ENCODE peak calls at places on chromosomes 5 and 9, in four cellular contexts. D is K562, L is HepG2, W is neural progenitor cell. F is an unnamed sample.

GRCh38 chr5:138947780-138948179 is 72.6 kb upstream of the LRRTM2 start:
- DNase-seq in L (no peak), W (no peak), D (no peak), F (no peak)

GRCh38 chr5:145996135-145996534 is 59.8 kb downstream of the SH3RF2 start:
- DNase-seq in W (no peak), D (no peak), L (no peak), F (no peak)

GRCh38 chr9:123534336-123534735 is 178.3 kb downstream of the CRB2 start:
- DNase-seq in W (no peak), L (no peak), D (no peak), F (no peak)

GRCh38 chr9:94824913-94825619 is 98.6 kb downstream of the AOPEP start:
- DNase-seq in D (no peak), L (no peak), W (peak), F (no peak)

GRCh38 chr5:78984020-78984610 is 995 bp downstream of the ARSB start:
- DNase-seq in W (peak), L (peak), D (no peak), F (peak)

GRCh38 chr5:36269479-36269878 is 27.8 kb upstream of the NADK2 start:
- DNase-seq in D (no peak), W (no peak), L (no peak), F (no peak)

GRCh38 chr5:14433202-14433601 is 148.4 kb upstream of the OTULINL start:
- DNase-seq in L (no peak), D (no peak), W (peak), F (no peak)

GRCh38 chr5:177022386-177023246 is at the start of gene ZNF346:
- DNase-seq in D (peak), W (peak), L (peak), F (peak)

GRCh38 chr5:55231476-55232193 is 1.8 kb downstream of the CCNO start:
- DNase-seq in L (no peak), W (peak), D (no peak), F (no peak)

GRCh38 chr5:76855961-76856360 is 6.1 kb downstream of the S100Z start:
- DNase-seq in L (no peak), W (no peak), D (no peak), F (peak)

GRCh38 chr5:151414536-151414935 is 32.9 kb upstream of the SLC36A1 start:
- DNase-seq in W (no peak), L (no peak), D (no peak), F (no peak)

GRCh38 chr9:73265876-73266275 is 114.2 kb downstream of the ANXA1 start:
- DNase-seq in W (no peak), L (no peak), D (no peak), F (no peak)

GRCh38 chr5:50320131-50320749 is 120.8 kb downstream of the EMB start:
- DNase-seq in L (no peak), D (no peak), W (no peak), F (peak)

GRCh38 chr5:34923694-34924461 is 5.5 kb upstream of the DNAJC21 start:
- DNase-seq in L (no peak), W (no peak), D (peak), F (no peak)

GRCh38 chr5:36613771-36614656 is 7.6 kb downstream of the SLC1A3 start:
- DNase-seq in L (no peak), W (no peak), D (no peak), F (no peak)

GRCh38 chr9:93077811-93078210 is 18.2 kb upstream of the CARD19 start:
- DNase-seq in D (no peak), L (no peak), W (no peak), F (no peak)

GRCh38 chr9:4864234-4864661 is 71.5 kb downstream of the RCL1 start:
- DNase-seq in D (no peak), W (no peak), L (no peak), F (no peak)

GRCh38 chr9:20872340-20872977 is 159.0 kb downstream of the HACD4 start:
- DNase-seq in W (peak), D (no peak), L (no peak), F (no peak)

GRCh38 chr5:60549841-60550240 is 150.1 kb downstream of the DEPDC1B start:
- DNase-seq in D (no peak), L (no peak), W (no peak), F (no peak)

GRCh38 chr5:179239256-179240135 is 105.8 kb downstream of the ADAMTS2 start:
- DNase-seq in D (no peak), W (no peak), L (no peak), F (no peak)

GRCh38 chr5:7629559-7629958 is 221.4 kb downstream of the CFAP90 start:
- DNase-seq in D (no peak), L (no peak), W (no peak), F (no peak)

GRCh38 chr5:173835662-173836061 is 52.5 kb upstream of the CPEB4 start:
- DNase-seq in L (no peak), D (no peak), W (no peak), F (no peak)

GRCh38 chr9:136972743-136973142 is 4.6 kb upstream of the PTGDS start:
- DNase-seq in D (no peak), L (no peak), W (no peak), F (no peak)

GRCh38 chr9:106019702-106020101 is 325.4 kb downstream of the TMEM38B start:
- DNase-seq in W (peak), L (no peak), D (no peak), F (no peak)

GRCh38 chr5:139648205-139649081 is at the start of gene CXXC5:
- DNase-seq in L (no peak), D (peak), W (peak), F (peak)

GRCh38 chr9:120265791-120266190 is 314.2 kb downstream of the CDK5RAP2 start:
- DNase-seq in L (no peak), W (peak), D (no peak), F (no peak)

GRCh38 chr5:71475788-71476384 is 20.4 kb downstream of the BDP1 start:
- DNase-seq in L (peak), W (peak), D (peak), F (peak)

GRCh38 chr5:177370488-177371119 is 12.9 kb downstream of the RGS14 start:
- DNase-seq in D (peak), W (peak), L (peak), F (peak)

GRCh38 chr5:169429044-169429443 is 128.1 kb upstream of the SLIT3 start:
- DNase-seq in W (no peak), D (no peak), L (no peak), F (no peak)

GRCh38 chr5:173968154-173968553 is 20.8 kb upstream of the C5orf47 start:
- DNase-seq in L (no peak), W (peak), D (no peak), F (no peak)

GRCh38 chr9:116154334-116154975 is 864 bp downstream of the PAPPA start:
- DNase-seq in W (peak), L (no peak), D (no peak), F (no peak)

GRCh38 chr9:110346325-110346724 is 8.7 kb upstream of the TXNDC8 start:
- DNase-seq in L (no peak), W (no peak), D (no peak), F (no peak)

GRCh38 chr5:6686916-6687409 is 26.3 kb upstream of the TENT4A start:
- DNase-seq in D (no peak), W (peak), L (peak), F (no peak)

GRCh38 chr9:121770415-121771273 is 119.2 kb downstream of the DAB2IP start:
- DNase-seq in D (no peak), L (no peak), W (no peak), F (no peak)

GRCh38 chr9:121771851-121772599 is 120.6 kb downstream of the DAB2IP start:
- DNase-seq in L (no peak), D (no peak), W (no peak), F (no peak)

GRCh38 chr9:121769939-121770338 is 118.5 kb downstream of the DAB2IP start:
- DNase-seq in W (no peak), L (no peak), D (no peak), F (no peak)

GRCh38 chr9:121772600-121773285 is 121.3 kb downstream of the DAB2IP start:
- DNase-seq in W (no peak), D (no peak), L (no peak), F (no peak)

DNA sequence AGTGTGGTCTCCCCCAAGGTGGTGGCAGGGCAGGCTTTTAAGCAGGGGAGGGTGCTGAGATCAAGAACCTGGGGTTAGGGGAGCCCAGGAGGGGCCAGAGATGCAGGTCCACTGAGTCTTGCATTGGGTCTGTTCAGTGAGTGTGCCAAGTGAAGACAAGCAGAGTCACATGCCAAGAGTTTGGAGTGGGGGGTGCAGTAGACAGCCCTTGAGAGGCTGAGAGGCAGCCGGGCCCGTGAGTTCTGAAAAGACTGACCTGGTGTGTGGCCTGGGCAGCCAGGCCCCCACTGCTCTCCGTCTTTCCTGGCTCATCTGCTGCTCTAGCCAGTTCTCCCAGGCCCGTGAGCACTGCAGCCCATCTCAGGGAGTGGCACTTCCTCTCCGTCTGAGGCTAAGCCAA is 120.0 kb downstream of the DAB2IP start:
- DNase-seq in L (no peak), D (no peak), W (no peak), F (no peak)
- H3K4me2 ChIP-seq in L (no peak), D (no peak), W (no peak), F (no peak)

GRCh38 chr9:134728801-134729495 is 87.3 kb downstream of the COL5A1 start:
- DNase-seq in D (no peak), L (no peak), W (no peak), F (no peak)
- H2AFZ ChIP-seq in D (no peak), L (no peak), W (no peak), F (no peak)

GRCh38 chr9:133562611-133563285 is 28.2 kb downstream of the ADAMTSL2 start:
- DNase-seq in W (no peak), L (no peak), D (no peak), F (no peak)

GRCh38 chr9:133564451-133564850 is 29.9 kb downstream of the ADAMTSL2 start:
- DNase-seq in D (no peak), W (no peak), L (no peak), F (no peak)

GRCh38 chr9:133560944-133561343 is 26.4 kb downstream of the ADAMTSL2 start:
- DNase-seq in W (no peak), D (no peak), L (no peak), F (no peak)

GRCh38 chr9:133561976-133562554 is 27.6 kb downstream of the ADAMTSL2 start:
- DNase-seq in D (no peak), L (no peak), W (no peak), F (no peak)

DNA sequence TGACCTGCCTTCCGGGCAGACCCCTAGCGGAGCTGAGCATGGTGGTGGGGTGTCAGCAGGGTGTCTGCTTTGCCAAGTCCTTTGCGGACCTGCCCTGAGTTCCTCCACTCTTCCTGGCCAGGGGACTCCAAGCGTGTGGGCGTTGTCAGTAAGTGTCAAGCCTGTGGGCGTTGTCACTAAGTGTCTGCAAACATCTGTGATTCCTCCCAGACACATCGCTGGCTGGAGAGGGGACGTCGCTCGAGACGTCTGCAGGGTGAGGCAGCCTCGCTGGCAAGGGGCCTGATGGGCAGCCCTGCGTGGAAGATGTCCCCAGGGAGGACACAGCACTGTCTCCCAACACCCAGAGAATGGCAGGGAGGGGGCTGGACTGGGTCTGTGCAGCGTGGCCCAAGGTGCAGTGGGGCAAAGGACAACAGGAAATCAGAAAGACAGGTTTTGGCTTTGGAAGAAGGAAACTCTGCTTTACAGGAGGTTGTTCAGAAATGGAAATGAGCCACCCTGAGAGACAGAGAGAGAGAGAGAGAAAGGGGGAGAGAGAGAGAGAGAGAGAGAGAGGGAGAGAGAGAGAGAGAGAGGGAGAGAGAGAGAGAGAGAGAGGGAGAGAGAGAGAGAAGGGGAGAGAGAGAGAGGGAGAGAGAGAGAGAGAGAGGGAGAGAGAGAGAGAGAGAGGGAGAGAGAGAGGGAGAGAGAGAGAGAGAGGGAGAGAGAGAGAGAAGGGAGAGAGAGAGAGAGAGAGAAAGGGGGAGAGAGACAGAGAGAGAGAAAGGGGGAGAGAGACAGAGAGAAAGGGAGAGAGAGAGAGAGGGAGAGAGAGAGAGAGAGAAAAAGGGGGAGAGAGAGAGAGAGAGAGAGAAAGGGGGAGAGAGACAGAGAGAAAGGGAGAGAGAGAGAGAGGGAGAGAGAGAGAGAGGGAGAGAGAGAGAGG is 29.0 kb downstream of the ADAMTSL2 start:
- DNase-seq in L (no peak), W (no peak), D (peak), F (no peak)
- TF ChIP-seq CTCF in L (no peak), W (no peak), D (no peak), F (no peak)

DNA sequence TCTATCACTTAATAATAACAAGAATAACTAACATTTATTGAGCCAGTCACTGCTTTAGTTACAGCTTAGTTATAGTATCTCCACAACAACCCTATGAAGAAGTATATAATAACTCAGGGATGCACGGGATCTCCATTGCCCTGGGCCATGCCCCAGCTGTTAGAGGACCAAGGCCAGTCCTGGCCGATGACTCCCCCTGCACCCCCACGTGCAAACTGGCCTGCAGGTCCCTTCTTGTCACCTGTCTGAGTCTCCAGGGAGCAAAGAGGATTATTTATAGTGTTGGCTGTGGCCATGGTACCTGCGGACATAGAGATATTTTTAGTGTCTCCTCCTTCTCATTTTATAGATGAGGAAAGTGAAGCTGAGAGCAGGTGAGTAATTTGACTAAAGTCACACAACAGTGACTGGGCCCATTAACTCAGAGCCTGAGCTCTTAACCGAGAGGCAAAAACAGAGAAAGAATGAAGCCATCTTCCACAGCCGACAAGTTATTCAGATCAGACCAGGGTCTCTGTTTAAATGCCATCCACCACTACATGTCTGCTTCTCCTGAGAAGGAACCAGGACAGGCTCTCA is 94.4 kb downstream of the TMEM215 start:
- DNase-seq in W (no peak), D (no peak), L (no peak), F (peak)
- H3K4me2 ChIP-seq in W (no peak), D (no peak), L (no peak), F (peak)